ENCODE peak calls at places on chromosomes 3 and 15, in nine cellular contexts. V is sciatic nerve; F is NCI-H1092 treated with DMSO at 0.1 percent for 48 hours; H is mesothelial cell of epicardium; Z is colonic mucosa; I is stimulated activated CD8-positive, alpha-beta memory T cell treated with anti-CD3 and anti-CD28 coated beads, Interleukin-12 subunit alpha, Interleukin-12 subunit beta, amount 100 ng/mL, for 1 hour; Y is caudate nucleus; W is activated CD8-positive, alpha-beta memory T cell treated with anti-CD3 and anti-CD28 coated beads, Interleukin-2, amount 50 U/mL, for 48 hours; K is smooth muscle cell of the brain vasculature. L is an unnamed sample.

GRCh38 chr3:70933105-70933810 is 620.8 kb upstream of the MDFIC2 start:
- DNase-seq in V (no peak), F (no peak), H (no peak), Z (no peak), I (no peak), Y (no peak), W (no peak), K (no peak), L (no peak)

GRCh38 chr3:82093641-82094040 is 332.2 kb upstream of the GBE1 start:
- DNase-seq in V (no peak), F (no peak), H (no peak), Z (no peak), I (no peak), Y (no peak), W (no peak), K (no peak), L (no peak)

GRCh38 chr3:63479661-63480035 is 172.8 kb upstream of the SNTN start:
- DNase-seq in V (no peak), F (no peak), H (no peak), Z (no peak), I (no peak), Y (no peak), W (no peak), K (no peak), L (no peak)

GRCh38 chr3:141266797-141267555 is 35.4 kb downstream of the PXYLP1 start:
- DNase-seq in V (no peak), F (no peak), H (no peak), Z (no peak), I (no peak), Y (no peak), W (no peak), K (no peak), L (no peak)

GRCh38 chr15:73326157-73326556 is 42.6 kb downstream of the HCN4 start:
- DNase-seq in V (no peak), F (no peak), H (no peak), Z (no peak), I (no peak), Y (no peak), W (no peak), K (no peak), L (peak)

GRCh38 chr3:134904796-134905646 is 110.0 kb downstream of the EPHB1 start:
- DNase-seq in V (peak), F (no peak), H (no peak), Z (no peak), I (no peak), Y (peak), W (no peak), K (no peak), L (peak)

GRCh38 chr15:62219799-62220198 is 54.7 kb upstream of the C2CD4B start:
- DNase-seq in V (no peak), F (no peak), H (no peak), Z (no peak), I (no peak), Y (no peak), W (no peak), K (no peak), L (no peak)

GRCh38 chr3:21795152-21795837 is 44.3 kb upstream of the ZNF385D start:
- DNase-seq in V (no peak), F (no peak), H (no peak), Z (no peak), I (no peak), Y (no peak), W (no peak), K (no peak), L (no peak)

GRCh38 chr15:88920186-88920891 is 7.2 kb upstream of the MFGE8 start:
- DNase-seq in V (no peak), F (no peak), H (no peak), Z (no peak), I (no peak), Y (peak), W (no peak), K (no peak), L (no peak)

GRCh38 chr3:141112686-141113255 is 61.6 kb downstream of the SPSB4 start:
- DNase-seq in V (no peak), F (no peak), H (no peak), Z (no peak), I (no peak), Y (no peak), W (no peak), K (no peak), L (no peak)

GRCh38 chr3:58560771-58561311 is 16.4 kb downstream of the FAM107A start:
- DNase-seq in V (no peak), F (no peak), H (no peak), Z (no peak), I (no peak), Y (no peak), W (no peak), K (no peak), L (peak)

GRCh38 chr15:90421527-90421926 is 33.5 kb downstream of the IQGAP1 start:
- DNase-seq in V (no peak), F (no peak), H (no peak), Z (no peak), I (no peak), Y (no peak), W (no peak), K (no peak), L (no peak)

GRCh38 chr3:46662771-46663551 is 30.5 kb downstream of the ALS2CL start:
- DNase-seq in V (peak), F (peak), H (no peak), Z (peak), I (no peak), Y (peak), W (peak), K (no peak), L (peak)

GRCh38 chr15:87618203-87618725 is 638.3 kb downstream of the NTRK3 start:
- DNase-seq in V (no peak), F (no peak), H (no peak), Z (no peak), I (no peak), Y (no peak), W (no peak), K (no peak), L (no peak)

GRCh38 chr3:39349080-39349479 is 19.6 kb downstream of the CCR8 start:
- DNase-seq in V (no peak), F (peak), H (no peak), Z (no peak), I (no peak), Y (no peak), W (no peak), K (no peak), L (no peak)

GRCh38 chr15:43950551-43950950 is 123.7 kb downstream of the WDR76 start:
- DNase-seq in V (no peak), F (no peak), H (no peak), Z (no peak), I (no peak), Y (no peak), W (no peak), K (no peak), L (no peak)

GRCh38 chr3:69309810-69310209 is 76.1 kb downstream of the FRMD4B start:
- DNase-seq in V (no peak), F (peak), H (no peak), Z (peak), I (no peak), Y (no peak), W (no peak), K (no peak), L (peak)

GRCh38 chr3:28012830-28013229 is 228.6 kb upstream of the CMC1 start:
- DNase-seq in V (no peak), F (no peak), H (no peak), Z (no peak), I (no peak), Y (no peak), W (no peak), K (no peak), L (no peak)